ENCODE peak calls at places on chromosomes 13 and 19, in five cellular contexts. One of them, this sample, is unnamed. For H3K36me3, the result is how much of the 10 kb centered on the place peaks cover.

GRCh38 chr19:31253816-31254551 is 95.3 kb downstream of the TSHZ3 start:
- DNase-seq in H1: no peak
- DNase-seq in HepG2: no peak
- DNase-seq in HCT116: no peak
- DNase-seq in K562: no peak
- DNase-seq in this sample: no peak

GRCh38 chr13:24212674-24213073 is 52.2 kb downstream of the SPATA13 start:
- DNase-seq in K562: no peak
- DNase-seq in HepG2: peak
- DNase-seq in HCT116: no peak
- DNase-seq in H1: no peak
- DNase-seq in this sample: no peak

GRCh38 chr19:39924389-39924788 is 10.0 kb downstream of the FCGBP start:
- DNase-seq in H1: no peak
- DNase-seq in HCT116: no peak
- DNase-seq in HepG2: no peak
- DNase-seq in K562: no peak
- DNase-seq in this sample: no peak

GRCh38 chr19:49387936-49388372 is at the start of gene KASH5:
- DNase-seq in H1: no peak
- DNase-seq in HepG2: no peak
- DNase-seq in K562: peak
- DNase-seq in HCT116: no peak
- DNase-seq in this sample: no peak

GRCh38 chr19:39327990-39328705 is 7.5 kb upstream of the LRFN1 start:
- DNase-seq in HCT116: no peak
- DNase-seq in H1: peak
- DNase-seq in K562: peak
- DNase-seq in HepG2: peak
- DNase-seq in this sample: no peak

GRCh38 chr13:95002968-95003813 is 290.8 kb upstream of the SOX21 start:
- DNase-seq in HCT116: no peak
- DNase-seq in K562: no peak
- DNase-seq in HepG2: no peak
- DNase-seq in H1: peak
- DNase-seq in this sample: no peak

GRCh38 chr19:45414468-45414867 is 8.0 kb downstream of the POLR1G start:
- DNase-seq in HepG2: no peak
- DNase-seq in HCT116: no peak
- DNase-seq in K562: no peak
- DNase-seq in H1: no peak
- DNase-seq in this sample: no peak

GRCh38 chr19:55156202-55157063 is 1.1 kb downstream of the TNNI3 start:
- DNase-seq in K562: peak
- DNase-seq in H1: peak
- DNase-seq in HCT116: peak
- DNase-seq in HepG2: peak
- DNase-seq in this sample: no peak

GRCh38 chr19:3443840-3444694 is 36.3 kb downstream of the SMIM24 start:
- DNase-seq in H1: peak
- DNase-seq in K562: no peak
- DNase-seq in HepG2: peak
- DNase-seq in HCT116: no peak
- DNase-seq in this sample: no peak

GRCh38 chr13:59750860-59751259 is 412.9 kb downstream of the DIAPH3 start:
- DNase-seq in H1: peak
- DNase-seq in K562: no peak
- DNase-seq in HepG2: no peak
- DNase-seq in HCT116: no peak
- DNase-seq in this sample: no peak

GRCh38 chr19:14015454-14016035 is 9.4 kb upstream of the RFX1 start:
- DNase-seq in H1: no peak
- DNase-seq in K562: no peak
- DNase-seq in HCT116: no peak
- DNase-seq in HepG2: peak
- DNase-seq in this sample: peak

GRCh38 chr19:44356383-44357111 is at the start of gene ZNF112:
- DNase-seq in HCT116: peak
- DNase-seq in H1: peak
- DNase-seq in K562: peak
- DNase-seq in HepG2: peak
- DNase-seq in this sample: peak

GRCh38 chr19:28416245-28416644 is 796.7 kb downstream of the UQCRFS1 start:
- DNase-seq in HepG2: no peak
- DNase-seq in K562: no peak
- DNase-seq in HCT116: no peak
- DNase-seq in H1: no peak
- DNase-seq in this sample: no peak

GRCh38 chr13:88005188-88005587 is 334.0 kb downstream of the SLITRK5 start:
- DNase-seq in H1: no peak
- DNase-seq in HCT116: no peak
- DNase-seq in K562: no peak
- DNase-seq in HepG2: no peak
- DNase-seq in this sample: no peak

GRCh38 chr13:50131998-50132936 is 117.0 kb downstream of the KCNRG start:
- DNase-seq in HCT116: no peak
- DNase-seq in HepG2: no peak
- DNase-seq in K562: no peak
- DNase-seq in H1: no peak
- DNase-seq in this sample: no peak

GRCh38 chr13:36608474-36608873 is 65.3 kb upstream of the SERTM1 start:
- DNase-seq in HCT116: no peak
- DNase-seq in H1: no peak
- DNase-seq in HepG2: no peak
- DNase-seq in K562: no peak
- DNase-seq in this sample: no peak

GRCh38 chr13:99426426-99426825 is 74.8 kb upstream of the TM9SF2 start:
- DNase-seq in K562: no peak
- DNase-seq in H1: no peak
- DNase-seq in HCT116: no peak
- DNase-seq in HepG2: no peak
- DNase-seq in this sample: no peak

GRCh38 chr19:46859637-46860124 is 1.1 kb upstream of the ARHGAP35 start:
- DNase-seq in HCT116: no peak
- DNase-seq in HepG2: peak
- DNase-seq in K562: peak
- DNase-seq in H1: no peak
- DNase-seq in this sample: no peak

GRCh38 chr19:46482645-46483044 is 11.3 kb upstream of the PNMA8A start:
- DNase-seq in K562: no peak
- DNase-seq in HepG2: no peak
- DNase-seq in H1: no peak
- DNase-seq in HCT116: no peak
- DNase-seq in this sample: no peak

GRCh38 chr19:13115936-13116281 is 631 bp downstream of the TRMT1 start:
- DNase-seq in HepG2: no peak
- DNase-seq in HCT116: no peak
- DNase-seq in K562: no peak
- DNase-seq in H1: no peak
- DNase-seq in this sample: no peak

GRCh38 chr19:39599116-39599515 is 3.2 kb upstream of the LGALS13 start:
- DNase-seq in HepG2: peak
- DNase-seq in K562: peak
- DNase-seq in H1: peak
- DNase-seq in HCT116: no peak
- DNase-seq in this sample: no peak

GRCh38 chr13:21641629-21642028 is 29.2 kb upstream of the FGF9 start:
- DNase-seq in H1: no peak
- DNase-seq in HepG2: no peak
- DNase-seq in HCT116: no peak
- DNase-seq in K562: no peak
- DNase-seq in this sample: no peak

GRCh38 chr19:52227980-52228379 is 38.1 kb downstream of the PPP2R1A start:
- DNase-seq in K562: no peak
- DNase-seq in H1: no peak
- DNase-seq in HepG2: no peak
- DNase-seq in HCT116: no peak
- DNase-seq in this sample: no peak

GRCh38 chr19:46288896-46289588 is 7.8 kb upstream of the HIF3A start:
- DNase-seq in K562: no peak
- DNase-seq in H1: no peak
- DNase-seq in HepG2: peak
- DNase-seq in HCT116: no peak
- DNase-seq in this sample: no peak

GRCh38 chr13:51557875-51558604 is 26.2 kb upstream of the WDFY2 start:
- DNase-seq in HepG2: no peak
- DNase-seq in K562: no peak
- DNase-seq in H1: no peak
- DNase-seq in HCT116: no peak
- DNase-seq in this sample: no peak

GRCh38 chr19:54252845-54253244 is 4.2 kb downstream of the LILRB5 start:
- DNase-seq in HepG2: no peak
- DNase-seq in H1: no peak
- DNase-seq in K562: no peak
- DNase-seq in HCT116: no peak
- DNase-seq in this sample: no peak

GRCh38 chr13:21913010-21913409 is 242.1 kb downstream of the FGF9 start:
- DNase-seq in K562: no peak
- DNase-seq in HCT116: peak
- DNase-seq in HepG2: no peak
- DNase-seq in H1: no peak
- DNase-seq in this sample: no peak

DNA sequence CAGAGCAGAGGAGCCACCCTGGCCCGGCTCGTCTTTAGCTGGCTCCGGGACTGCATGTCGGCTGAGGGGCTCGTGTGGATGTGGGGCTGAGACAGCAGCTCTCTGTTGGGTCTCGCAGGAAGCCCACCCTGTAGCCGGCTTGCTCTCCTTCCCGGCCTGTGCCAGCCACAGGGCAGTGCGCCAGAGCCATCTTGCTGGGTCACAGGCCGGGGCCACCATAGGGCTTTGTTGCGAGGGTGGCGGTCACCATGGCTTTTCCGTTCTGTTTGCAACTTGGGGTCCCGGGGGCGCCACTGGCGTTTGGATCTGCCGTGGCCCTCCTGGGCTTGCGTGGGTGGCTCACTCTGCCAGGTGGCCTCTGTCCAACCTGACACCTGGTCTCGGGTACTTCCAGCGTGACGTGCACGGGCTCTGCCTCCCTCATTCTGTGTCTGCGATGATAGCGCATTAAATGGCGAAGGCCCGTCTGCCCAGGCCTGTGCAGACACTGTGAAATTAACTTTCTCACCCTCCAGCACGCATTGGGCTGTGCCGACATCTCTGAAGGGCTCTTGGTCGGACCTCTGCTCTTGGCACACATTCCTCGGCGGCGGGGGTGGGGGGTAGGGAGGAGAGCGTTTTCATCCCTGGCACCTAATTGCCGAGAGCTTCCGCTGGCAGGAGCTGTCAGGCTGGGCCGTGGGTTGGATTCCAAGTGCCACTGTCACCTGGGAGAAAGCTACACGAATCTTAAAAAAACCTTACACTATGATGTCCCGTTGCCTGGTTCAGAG is 95.1 kb downstream of the KDM4B start:
- DNase-seq in HCT116: no peak
- DNase-seq in H1: no peak
- DNase-seq in K562: no peak
- DNase-seq in HepG2: no peak
- DNase-seq in this sample: no peak
- H3K36me3 ChIP-seq in HCT116: under half
- H3K36me3 ChIP-seq in H1: under half
- H3K36me3 ChIP-seq in K562: under half
- H3K36me3 ChIP-seq in HepG2: under half
- H3K36me3 ChIP-seq in this sample: under half

GRCh38 chr13:77729502-77730221 is 32.2 kb downstream of the SLAIN1 start:
- DNase-seq in HCT116: no peak
- DNase-seq in H1: no peak
- DNase-seq in K562: no peak
- DNase-seq in HepG2: no peak
- DNase-seq in this sample: peak
- TF ChIP-seq ATF3 in HCT116: no peak
- TF ChIP-seq ATF3 in H1: no peak
- TF ChIP-seq ATF3 in K562: no peak
- TF ChIP-seq ATF3 in HepG2: no peak
- TF ChIP-seq ATF3 in this sample: no peak

GRCh38 chr13:110195547-110196485 is 111.1 kb downstream of the COL4A1 start:
- DNase-seq in HCT116: no peak
- DNase-seq in HepG2: no peak
- DNase-seq in H1: no peak
- DNase-seq in K562: no peak
- DNase-seq in this sample: no peak

GRCh38 chr13:110197041-110197440 is 109.9 kb downstream of the COL4A1 start:
- DNase-seq in HepG2: peak
- DNase-seq in H1: no peak
- DNase-seq in HCT116: no peak
- DNase-seq in K562: no peak
- DNase-seq in this sample: no peak

GRCh38 chr13:110199046-110199831 is 107.7 kb downstream of the COL4A1 start:
- DNase-seq in HCT116: no peak
- DNase-seq in K562: no peak
- DNase-seq in HepG2: no peak
- DNase-seq in H1: no peak
- DNase-seq in this sample: no peak

GRCh38 chr13:110200276-110200675 is 106.7 kb downstream of the COL4A1 start:
- DNase-seq in K562: no peak
- DNase-seq in HCT116: no peak
- DNase-seq in H1: no peak
- DNase-seq in HepG2: no peak
- DNase-seq in this sample: no peak

DNA sequence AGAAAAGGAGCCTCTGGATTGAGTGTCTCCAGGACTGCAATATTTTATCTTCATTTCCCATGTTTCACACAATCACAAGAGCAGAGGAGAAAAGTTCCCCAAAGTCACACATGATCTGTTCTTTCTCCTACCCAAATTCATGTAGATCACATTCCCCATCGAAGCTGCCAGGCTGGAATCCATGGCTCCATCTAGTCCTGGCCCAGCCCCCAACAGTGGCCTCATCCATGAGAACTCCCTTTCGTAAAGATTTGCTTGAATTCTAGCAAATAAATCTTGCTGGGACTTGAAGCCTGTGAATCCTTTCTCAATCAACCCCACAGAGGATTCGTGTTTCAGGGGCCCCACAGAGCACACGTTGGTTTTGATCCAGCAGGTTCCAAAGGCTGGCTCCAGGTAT is 109.5 kb downstream of the COL4A1 start:
- DNase-seq in K562: no peak
- DNase-seq in H1: no peak
- DNase-seq in HepG2: no peak
- DNase-seq in HCT116: no peak
- DNase-seq in this sample: no peak
- H3K36me3 ChIP-seq in K562: under half
- H3K36me3 ChIP-seq in H1: under half
- H3K36me3 ChIP-seq in HepG2: under half
- H3K36me3 ChIP-seq in HCT116: under half
- H3K36me3 ChIP-seq in this sample: under half

GRCh38 chr19:17285415-17286135 is 3.9 kb downstream of the ANKLE1 start:
- DNase-seq in K562: no peak
- DNase-seq in HCT116: no peak
- DNase-seq in HepG2: no peak
- DNase-seq in H1: no peak
- DNase-seq in this sample: no peak

GRCh38 chr19:17283504-17283996 is 1.8 kb downstream of the ANKLE1 start:
- DNase-seq in HCT116: no peak
- DNase-seq in K562: no peak
- DNase-seq in HepG2: no peak
- DNase-seq in H1: no peak
- DNase-seq in this sample: no peak

GRCh38 chr19:17279436-17279835 is 2.3 kb upstream of the ANKLE1 start:
- DNase-seq in HCT116: no peak
- DNase-seq in K562: no peak
- DNase-seq in H1: no peak
- DNase-seq in HepG2: no peak
- DNase-seq in this sample: no peak

GRCh38 chr19:17282488-17283256 is 971 bp downstream of the ANKLE1 start:
- DNase-seq in H1: peak
- DNase-seq in HepG2: peak
- DNase-seq in HCT116: peak
- DNase-seq in K562: peak
- DNase-seq in this sample: peak

GRCh38 chr19:17281391-17282304 is at the start of gene ANKLE1:
- DNase-seq in H1: peak
- DNase-seq in HepG2: no peak
- DNase-seq in HCT116: no peak
- DNase-seq in K562: peak
- DNase-seq in this sample: peak
- TF ChIP-seq ATF3 in H1: no peak
- TF ChIP-seq ATF3 in HepG2: no peak
- TF ChIP-seq ATF3 in HCT116: no peak
- TF ChIP-seq ATF3 in K562: no peak
- TF ChIP-seq ATF3 in this sample: no peak

This sample was measured in GM12878.